ENCODE peak calls at places on chromosomes 5 and 9, in four cellular contexts. T is putamen; Z is naive thymus-derived CD4-positive, alpha-beta T cell; F is amygdala. V is an unnamed sample.

GRCh38 chr9:84146893-84147705 is 166.5 kb downstream of the RMI1 start:
- DNase-seq in Z (no peak), F (no peak), T (no peak), V (no peak)

GRCh38 chr5:138611295-138612220 is 36.4 kb upstream of the HSPA9 start:
- DNase-seq in Z (no peak), T (peak), F (peak), V (no peak)

GRCh38 chr9:132857031-132857430 is 21.1 kb downstream of the AK8 start:
- DNase-seq in F (no peak), T (no peak), Z (no peak), V (no peak)

GRCh38 chr5:40080191-40080590 is 599.5 kb upstream of the PTGER4 start:
- DNase-seq in Z (no peak), F (no peak), T (no peak), V (no peak)

GRCh38 chr5:110441035-110441434 is 285.4 kb downstream of the TMEM232 start:
- DNase-seq in F (no peak), Z (no peak), T (peak), V (no peak)

GRCh38 chr9:34291423-34291822 is 37.6 kb downstream of the KIF24 start:
- DNase-seq in T (no peak), Z (no peak), F (no peak), V (no peak)

GRCh38 chr5:146284016-146284415 is 54.6 kb upstream of the POU4F3 start:
- DNase-seq in F (no peak), T (no peak), Z (no peak), V (no peak)

GRCh38 chr9:30078195-30078594 is 2306.2 kb upstream of the ACO1 start:
- DNase-seq in Z (no peak), F (no peak), T (no peak), V (no peak)

GRCh38 chr5:59104400-59105117 is 521.7 kb downstream of the RAB3C start:
- DNase-seq in F (no peak), T (no peak), Z (no peak), V (no peak)

GRCh38 chr5:73263001-73263710 is 90.2 kb downstream of the TMEM174 start:
- DNase-seq in F (no peak), Z (no peak), T (peak), V (no peak)

GRCh38 chr9:90141723-90142122 is 500.9 kb downstream of the DIRAS2 start:
- DNase-seq in T (no peak), F (no peak), Z (no peak), V (no peak)

GRCh38 chr9:107260437-107261081 is 22.5 kb upstream of the RAD23B start:
- DNase-seq in F (no peak), Z (no peak), T (no peak), V (no peak)

GRCh38 chr5:98783051-98783649 is 9.7 kb downstream of the RGMB start:
- DNase-seq in Z (no peak), T (no peak), F (no peak), V (no peak)

GRCh38 chr9:35000535-35001284 is 11.2 kb downstream of the DNAJB5 start:
- DNase-seq in T (no peak), F (no peak), Z (no peak), V (no peak)

GRCh38 chr5:83077662-83078261 is 415 bp downstream of the XRCC4 start:
- DNase-seq in Z (peak), T (no peak), F (no peak), V (no peak)

GRCh38 chr9:137046094-137046787 is at the start of gene NPDC1:
- DNase-seq in F (peak), Z (peak), T (peak), V (peak)

GRCh38 chr9:84668204-84669007 is 1.1 kb upstream of the NTRK2 start:
- DNase-seq in F (peak), Z (no peak), T (peak), V (no peak)

GRCh38 chr5:179261301-179262125 is 83.7 kb downstream of the ADAMTS2 start:
- DNase-seq in T (peak), Z (no peak), F (peak), V (no peak)

GRCh38 chr5:120207139-120207538 is 257.0 kb upstream of the PRR16 start:
- DNase-seq in Z (no peak), T (no peak), F (no peak), V (no peak)